ENCODE peak calls at places on chromosomes 2 and 18, in ten cellular contexts. U is cardiac muscle cell, S is pancreas, I is PC-3, L is HCT116, Q is tibial artery, R is kidney, P is OCI-LY7, X is fibroblast of lung, G is IMR-90. N is an unnamed sample. For H3K4me1, the result is how much of the 10 kb centered on the place peaks cover.

GRCh38 chr2:184597571-184597980 is 753 bp upstream of the ZNF804A start:
- DNase-seq in U (peak), S (no peak), I (no peak), L (peak), Q (peak), R (peak), P (peak), X (peak), G (peak), N (no peak)

GRCh38 chr18:62522178-62522509 is 681 bp upstream of the ZCCHC2 start:
- DNase-seq in U (no peak), S (no peak), I (peak), L (no peak), Q (no peak), R (peak), P (no peak), X (no peak), G (no peak), N (no peak)

GRCh38 chr18:79290876-79291275 is 104.9 kb upstream of the NFATC1 start:
- DNase-seq in U (no peak), S (no peak), I (no peak), L (no peak), Q (no peak), R (no peak), P (no peak), X (no peak), G (no peak), N (no peak)

GRCh38 chr2:71510196-71510807 is 56.9 kb downstream of the DYSF start:
- DNase-seq in U (peak), S (peak), I (peak), L (peak), Q (peak), R (peak), P (peak), X (peak), G (peak), N (peak)

GRCh38 chr18:31042068-31042390 is 513 bp downstream of the DSC3 start:
- DNase-seq in U (peak), S (no peak), I (no peak), L (no peak), Q (no peak), R (no peak), P (no peak), X (no peak), G (no peak), N (no peak)

GRCh38 chr2:177254433-177255226 is 9.9 kb downstream of the NFE2L2 start:
- DNase-seq in U (peak), S (peak), I (no peak), L (peak), Q (no peak), R (no peak), P (no peak), X (peak), G (peak), N (no peak)

GRCh38 chr2:144267209-144267608 is 252.7 kb downstream of the ZEB2 start:
- DNase-seq in U (no peak), S (no peak), I (no peak), L (no peak), Q (no peak), R (no peak), P (peak), X (no peak), G (no peak), N (peak)

GRCh38 chr2:226915846-226916360 is 80.0 kb downstream of the RHBDD1 start:
- DNase-seq in U (no peak), S (no peak), I (no peak), L (no peak), Q (no peak), R (no peak), P (no peak), X (peak), G (peak), N (no peak)

GRCh38 chr2:158366342-158366741 is 90.2 kb downstream of the CCDC148 start:
- DNase-seq in U (no peak), S (no peak), I (no peak), L (no peak), Q (no peak), R (no peak), P (no peak), X (no peak), G (no peak), N (no peak)

GRCh38 chr2:128450211-128451015 is 131.7 kb upstream of the HS6ST1 start:
- DNase-seq in U (no peak), S (no peak), I (no peak), L (no peak), Q (peak), R (no peak), P (no peak), X (no peak), G (no peak), N (no peak)

DNA sequence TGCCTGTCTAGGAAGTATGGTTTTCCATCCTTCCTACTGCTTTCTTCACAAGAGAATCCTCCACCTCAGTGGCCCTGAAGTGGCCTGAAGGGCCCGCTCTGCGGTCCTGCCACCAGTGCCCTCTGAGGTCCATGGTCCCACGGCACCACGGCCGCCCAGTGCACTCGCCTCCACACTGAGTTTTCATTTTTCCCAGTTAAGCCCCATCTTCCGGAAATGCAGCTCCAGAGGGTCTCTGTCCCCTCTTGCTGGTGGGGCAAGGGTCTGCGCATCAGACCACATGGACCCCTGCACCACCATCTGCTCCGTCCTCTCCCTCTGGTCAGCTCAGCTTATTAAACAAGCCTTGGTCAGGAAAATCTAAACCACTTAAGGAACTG is 4.0 kb downstream of the DUSP28 start:
- DNase-seq in U (no peak), S (no peak), I (no peak), L (no peak), Q (no peak), R (no peak), P (no peak), X (no peak), G (no peak), N (no peak)
- H3K4me1 ChIP-seq in U (under half), S (under half), I (half or more), L (under half), Q (under half), R (under half), P (half or more), X (under half), G (under half), N (half or more)

DNA sequence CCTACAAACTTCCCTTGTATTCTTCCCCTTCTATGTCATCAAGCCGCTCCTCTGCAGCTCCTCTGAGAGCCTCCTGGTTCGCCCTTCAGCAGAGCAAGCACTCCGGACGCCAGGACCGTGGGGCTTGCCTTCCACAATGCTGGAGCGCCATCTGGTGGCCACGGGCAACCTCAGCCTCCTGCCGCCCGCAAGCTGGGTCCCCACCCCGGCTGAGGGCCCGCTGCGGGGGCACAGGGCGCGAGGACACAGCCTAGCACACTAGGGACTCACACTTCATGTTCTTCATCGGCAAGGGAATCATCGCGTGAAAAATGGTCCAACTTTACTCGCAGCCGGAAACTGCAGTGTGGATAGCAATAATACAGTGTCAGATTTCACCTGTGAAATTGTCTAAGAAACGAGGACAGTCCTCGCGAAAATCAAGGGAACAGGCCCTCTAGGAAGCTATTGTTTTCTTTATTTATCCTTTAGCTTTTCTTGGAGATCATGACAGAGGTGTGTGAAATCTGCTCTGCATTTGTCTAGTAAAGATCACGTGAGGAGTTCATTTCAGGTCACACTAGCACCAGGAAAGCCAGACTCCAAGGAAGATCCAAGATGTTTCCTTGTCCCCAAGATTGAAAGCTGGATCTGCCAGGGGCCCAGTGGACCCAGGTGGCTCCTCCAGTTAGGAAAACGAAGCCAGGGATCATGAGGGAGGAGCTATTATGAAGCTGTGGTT is 5.8 kb downstream of the PRLH start:
- DNase-seq in U (peak), S (peak), I (peak), L (peak), Q (peak), R (peak), P (peak), X (peak), G (peak), N (peak)
- H3K27ac ChIP-seq in U (no peak), S (no peak), I (no peak), L (no peak), Q (no peak), R (no peak), P (no peak), X (no peak), G (no peak), N (no peak)

DNA sequence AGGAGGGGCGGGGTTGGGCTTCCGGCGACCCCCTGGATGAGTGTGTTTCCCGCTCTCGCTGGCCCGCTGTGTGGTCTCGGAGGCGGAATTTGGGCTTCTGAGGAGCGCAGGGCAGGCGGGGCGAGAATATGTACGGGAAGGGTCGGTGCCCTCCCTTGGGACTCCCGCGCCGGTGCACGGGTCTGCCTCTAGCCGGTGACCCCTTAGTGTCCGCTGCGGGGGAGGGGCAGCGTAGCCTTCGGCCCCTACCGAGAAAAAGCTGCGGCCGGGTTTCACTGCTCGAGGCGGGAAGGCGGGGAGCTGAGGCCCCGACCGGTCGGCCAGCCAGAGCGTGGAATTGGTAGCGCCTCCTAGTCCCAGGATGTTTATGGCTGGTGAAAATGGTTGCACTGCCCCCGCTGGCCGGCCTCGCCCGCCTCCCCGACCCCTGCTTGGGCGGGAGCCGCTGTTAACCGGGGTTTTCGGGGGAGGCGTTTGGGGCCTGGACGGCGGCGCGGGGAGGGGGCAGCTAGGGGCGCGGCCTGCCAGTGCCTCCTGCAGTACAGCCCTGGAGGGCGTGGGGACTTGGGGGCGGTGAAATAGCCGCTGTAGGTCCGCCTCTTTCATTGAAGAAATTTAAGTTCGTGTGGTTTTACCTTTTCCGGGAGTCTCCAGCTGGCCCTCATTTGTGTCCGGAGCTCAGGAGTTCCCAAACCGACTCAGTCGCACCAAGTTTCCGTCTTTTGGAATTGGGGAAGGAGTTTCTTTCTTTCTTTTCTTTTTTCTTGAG is at the start of gene UGP2:
- DNase-seq in U (peak), S (peak), I (peak), L (peak), Q (peak), R (peak), P (peak), X (peak), G (peak), N (peak)
- TF ChIP-seq CTCF in U (peak), S (no peak), I (peak), L (peak), Q (no peak), R (no peak), P (peak), X (peak), G (peak), N (no peak)

GRCh38 chr2:237306787-237307170 is 107.2 kb downstream of the COL6A3 start:
- DNase-seq in U (no peak), S (no peak), I (no peak), L (no peak), Q (no peak), R (no peak), P (no peak), X (peak), G (peak), N (no peak)

GRCh38 chr2:237304763-237305514 is 109.0 kb downstream of the COL6A3 start:
- DNase-seq in U (no peak), S (no peak), I (peak), L (peak), Q (no peak), R (no peak), P (no peak), X (peak), G (peak), N (peak)

GRCh38 chr2:237307495-237307894 is 106.5 kb downstream of the COL6A3 start:
- DNase-seq in U (no peak), S (no peak), I (no peak), L (no peak), Q (no peak), R (no peak), P (no peak), X (no peak), G (no peak), N (no peak)

GRCh38 chr2:237306083-237306786 is 107.7 kb downstream of the COL6A3 start:
- DNase-seq in U (no peak), S (no peak), I (no peak), L (no peak), Q (no peak), R (no peak), P (no peak), X (peak), G (peak), N (no peak)

DNA sequence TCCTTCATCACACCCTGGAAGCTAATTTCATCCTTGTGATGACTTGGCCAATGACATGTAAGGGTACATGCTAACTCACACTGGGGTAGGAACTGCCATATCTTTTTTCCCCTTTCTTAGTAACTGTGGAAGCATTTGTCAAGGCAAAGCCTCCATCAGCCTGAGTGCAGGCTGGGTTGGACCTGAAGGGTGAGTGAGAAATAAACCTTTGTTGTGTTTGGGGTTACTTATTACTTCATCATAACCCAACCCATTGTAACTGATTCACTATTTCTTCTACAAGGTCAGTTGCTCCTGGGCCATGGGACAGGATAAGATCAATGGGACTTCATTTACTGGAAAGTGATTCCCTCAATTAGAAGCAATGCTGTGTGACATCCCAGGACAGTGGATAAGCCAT is 108.4 kb downstream of the COL6A3 start:
- DNase-seq in U (no peak), S (no peak), I (no peak), L (no peak), Q (no peak), R (no peak), P (no peak), X (no peak), G (no peak), N (no peak)
- H3K4me1 ChIP-seq in U (under half), S (under half), I (under half), L (under half), Q (half or more), R (under half), P (under half), X (under half), G (under half), N (under half)

GRCh38 chr18:22355598-22355997 is 62.1 kb downstream of the CTAGE1 start:
- DNase-seq in U (no peak), S (no peak), I (no peak), L (no peak), Q (no peak), R (no peak), P (no peak), X (no peak), G (no peak), N (no peak)
- H3K27ac ChIP-seq in U (no peak), S (no peak), I (no peak), L (no peak), Q (peak), R (no peak), P (no peak), X (no peak), G (no peak), N (no peak)

GRCh38 chr2:163735692-163736432 is at the start of gene FIGN:
- DNase-seq in U (peak), S (peak), I (peak), L (no peak), Q (peak), R (peak), P (no peak), X (peak), G (peak), N (peak)

GRCh38 chr2:163734911-163735691 is 707 bp downstream of the FIGN start:
- DNase-seq in U (peak), S (no peak), I (peak), L (no peak), Q (no peak), R (no peak), P (no peak), X (peak), G (peak), N (no peak)

GRCh38 chr2:163737169-163737439 is 1.3 kb upstream of the FIGN start:
- DNase-seq in U (no peak), S (no peak), I (no peak), L (no peak), Q (no peak), R (no peak), P (no peak), X (no peak), G (no peak), N (no peak)

GRCh38 chr2:163737563-163737962 is 1.8 kb upstream of the FIGN start:
- DNase-seq in U (no peak), S (no peak), I (no peak), L (no peak), Q (no peak), R (no peak), P (no peak), X (no peak), G (no peak), N (no peak)

DNA sequence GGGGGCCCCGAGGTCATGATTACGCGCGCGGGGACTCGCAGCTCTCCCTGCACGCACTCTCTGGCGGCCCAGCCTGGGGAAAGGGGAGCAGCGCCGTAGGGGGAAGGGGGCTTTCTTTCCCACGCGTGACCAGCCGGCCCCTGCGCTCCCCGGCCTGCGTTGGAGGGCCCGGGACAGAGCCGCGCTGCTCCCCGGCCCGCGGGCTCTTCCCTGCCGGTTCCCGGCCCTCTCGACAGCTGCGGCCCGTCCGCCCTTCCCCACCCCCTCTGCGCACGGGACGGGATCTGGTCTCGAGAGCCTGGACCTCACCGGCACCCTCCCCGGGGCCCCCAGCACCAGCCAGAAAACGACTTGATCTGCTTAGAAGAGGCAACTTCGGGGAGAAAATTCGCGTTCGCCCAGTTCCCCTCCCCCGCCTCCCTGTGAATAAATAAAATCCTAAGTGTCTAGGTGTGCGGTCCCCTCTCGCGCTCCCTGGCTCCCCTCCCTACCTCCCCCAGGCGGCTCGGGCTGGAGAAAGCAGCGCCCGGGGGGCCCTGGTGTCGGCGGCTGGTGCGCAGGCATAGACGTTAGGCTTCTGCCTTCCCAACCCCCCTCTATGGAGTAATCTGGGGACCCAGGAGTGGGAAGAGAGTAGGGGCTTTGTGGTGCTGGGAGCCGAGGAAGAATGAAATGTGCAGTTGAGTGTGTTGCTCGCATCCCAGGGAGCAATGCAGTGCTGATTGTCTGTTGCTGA is 793 bp upstream of the FIGN start:
- DNase-seq in U (peak), S (peak), I (peak), L (no peak), Q (peak), R (peak), P (no peak), X (peak), G (no peak), N (peak)
- TF ChIP-seq CTCF in U (peak), S (no peak), I (peak), L (no peak), Q (peak), R (no peak), P (no peak), X (peak), G (peak), N (peak)

GRCh38 chr2:101846973-101847372 is 144.8 kb upstream of the IL1R2 start:
- DNase-seq in U (no peak), S (no peak), I (no peak), L (no peak), Q (no peak), R (no peak), P (no peak), X (no peak), G (peak), N (no peak)
- H3K4me1 ChIP-seq in U (under half), S (under half), I (under half), L (under half), Q (half or more), R (under half), P (under half), X (under half), G (under half), N (under half)

GRCh38 chr2:191280304-191280703 is 35.1 kb downstream of the MYO1B start:
- DNase-seq in U (no peak), S (no peak), I (no peak), L (no peak), Q (no peak), R (no peak), P (no peak), X (no peak), G (no peak), N (no peak)
- H3K27ac ChIP-seq in U (no peak), S (no peak), I (no peak), L (no peak), Q (no peak), R (no peak), P (no peak), X (no peak), G (no peak), N (no peak)

DNA sequence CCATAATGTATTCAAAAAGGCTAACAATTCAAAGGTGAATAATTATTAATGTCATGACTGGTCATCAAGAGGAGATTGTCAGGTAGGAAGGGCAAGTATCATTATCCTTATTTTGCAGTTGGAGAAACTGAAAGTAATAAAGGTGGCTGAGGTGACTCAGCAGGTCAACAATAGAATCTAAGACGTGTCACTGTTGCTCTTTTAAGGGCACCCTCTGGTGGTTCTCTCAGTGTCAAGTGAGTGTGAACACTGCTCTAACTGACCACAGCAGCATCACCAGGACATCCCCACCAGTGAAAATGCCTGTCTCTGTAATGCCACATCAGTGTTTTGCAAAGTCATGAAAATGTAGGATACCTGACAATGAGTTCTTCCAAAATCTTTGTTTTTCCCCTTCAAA is 69.7 kb downstream of the DCC start:
- DNase-seq in U (no peak), S (no peak), I (peak), L (no peak), Q (no peak), R (no peak), P (no peak), X (no peak), G (no peak), N (no peak)
- TF ChIP-seq CTCF in U (no peak), S (no peak), I (peak), L (no peak), Q (no peak), R (no peak), P (no peak), X (no peak), G (no peak), N (no peak)

N was measured in adrenal gland.